ENCODE peak calls at places on chromosomes 3 and 15, in seven cellular contexts. K is kidney tubule cell, Q is psoas muscle, C is HTR-8/SVneo, E is fibroblast of pulmonary artery, T is substantia nigra, L is skeletal muscle cell. Z is an unnamed sample.

GRCh38 chr15:72534522-72534921 is 60.4 kb downstream of the ARIH1 start:
- DNase-seq in L (no peak), K (no peak), T (no peak), Q (no peak), E (no peak), C (no peak), Z (no peak)

GRCh38 chr3:123258811-123259420 is 57.2 kb downstream of the SEC22A start:
- DNase-seq in K (peak; percentile 53), L (peak; percentile 28), E (peak; percentile 84), Q (no peak), T (no peak), C (peak; percentile 41), Z (no peak)

GRCh38 chr15:78073026-78073425 is 4.5 kb downstream of the TBC1D2B start:
- DNase-seq in C (no peak), Q (no peak), L (no peak), K (no peak), E (no peak), T (no peak), Z (no peak)

GRCh38 chr3:126342991-126343661 is 14.1 kb downstream of the KLF15 start:
- DNase-seq in C (no peak), K (no peak), T (no peak), L (no peak), Q (peak; percentile 19), E (peak; percentile 11), Z (no peak)

GRCh38 chr3:155232605-155233004 is 60.9 kb downstream of the STRIT1 start:
- DNase-seq in L (peak; percentile 99), T (no peak), Q (peak; percentile 77), E (peak; percentile 95), K (peak; percentile 91), C (peak; percentile 57), Z (peak; percentile 56)

GRCh38 chr15:67105065-67105951 is 39.9 kb downstream of the SMAD3 start:
- DNase-seq in K (peak; percentile 99), Q (peak; percentile 69), L (peak; percentile 92), E (peak; percentile 98), T (no peak), C (peak; percentile 84), Z (no peak)

GRCh38 chr3:121165397-121165837 is 257.4 kb downstream of the STXBP5L start:
- DNase-seq in E (no peak), C (no peak), L (no peak), K (no peak), Q (no peak), T (no peak), Z (no peak)

GRCh38 chr3:120855665-120856437 is 52.2 kb upstream of the STXBP5L start:
- DNase-seq in Q (peak; percentile 15), L (peak; percentile 44), C (peak; percentile 27), T (peak; percentile 3), K (peak; percentile 39), E (peak; percentile 91), Z (no peak)

GRCh38 chr3:100871307-100871706 is 121.9 kb downstream of the ABI3BP start:
- DNase-seq in C (no peak), Q (no peak), E (no peak), K (no peak), T (no peak), L (no peak), Z (no peak)

GRCh38 chr3:184261270-184262165 is at the start of gene CAMK2N2:
- DNase-seq in K (peak; percentile 60), C (peak; percentile 90), T (peak; percentile 33), Q (peak; percentile 68), L (no peak), E (peak; percentile 69), Z (peak; percentile 75)

GRCh38 chr15:89632563-89633430 is 22.5 kb downstream of the KIF7 start:
- DNase-seq in L (no peak), T (no peak), K (no peak), C (no peak), E (no peak), Q (no peak), Z (no peak)

GRCh38 chr15:69692342-69692741 is 239.7 kb downstream of the RPLP1 start:
- DNase-seq in L (no peak), E (no peak), Q (no peak), K (no peak), C (no peak), T (no peak), Z (no peak)

GRCh38 chr3:152199069-152199838 is 69.5 kb upstream of the MBNL1 start:
- DNase-seq in K (no peak), T (no peak), L (no peak), E (no peak), Q (no peak), C (no peak), Z (no peak)

GRCh38 chr3:155504682-155505081 is 211.2 kb upstream of the STRIT1 start:
- DNase-seq in E (no peak), L (no peak), T (no peak), Q (no peak), C (no peak), K (no peak), Z (no peak)

GRCh38 chr15:85704021-85704420 is 90.7 kb downstream of the KLHL25 start:
- DNase-seq in C (no peak), T (no peak), Q (no peak), L (no peak), E (no peak), K (peak; percentile 17), Z (no peak)

GRCh38 chr3:187739125-187739560 is 6.1 kb downstream of the BCL6 start:
- DNase-seq in Q (peak; percentile 60), C (no peak), T (no peak), K (no peak), L (no peak), E (no peak), Z (no peak)

GRCh38 chr15:75030023-75030413 is 6.6 kb downstream of the PPCDC start:
- DNase-seq in L (no peak), C (no peak), E (peak; percentile 50), T (no peak), K (peak; percentile 32), Q (peak; percentile 35), Z (no peak)

GRCh38 chr3:189961525-189962161 is 159.1 kb downstream of the P3H2 start:
- DNase-seq in E (peak; percentile 90), T (peak; percentile 59), Q (peak; percentile 70), K (peak; percentile 84), C (peak; percentile 78), L (no peak), Z (peak; percentile 74)

GRCh38 chr3:11601446-11602241 is 42.1 kb downstream of the VGLL4 start:
- DNase-seq in E (peak; percentile 60), C (no peak), T (no peak), Q (peak; percentile 48), L (peak; percentile 49), K (no peak), Z (no peak)

GRCh38 chr3:40855871-40856270 is 331.1 kb downstream of the ZNF621 start:
- DNase-seq in T (no peak), K (no peak), C (no peak), Q (no peak), L (no peak), E (no peak), Z (no peak)

GRCh38 chr3:48820626-48821324 is 26.9 kb downstream of the PRKAR2A start:
- DNase-seq in C (no peak), E (peak; percentile 89), Q (no peak), L (peak; percentile 19), K (peak; percentile 65), T (no peak), Z (no peak)

GRCh38 chr3:46987485-46988401 is 8.3 kb downstream of the NBEAL2 start:
- DNase-seq in E (peak; percentile 32), T (no peak), C (peak; percentile 20), L (no peak), K (no peak), Q (peak; percentile 67), Z (peak; percentile 80)

GRCh38 chr15:41790756-41791546 is 16.7 kb downstream of the MAPKBP1 start:
- DNase-seq in T (no peak), C (peak; percentile 65), L (no peak), E (peak; percentile 78), K (peak; percentile 89), Q (no peak), Z (no peak)

GRCh38 chr3:28777806-28778475 is 429.3 kb upstream of the AZI2 start:
- DNase-seq in C (no peak), K (no peak), E (no peak), L (no peak), T (no peak), Q (no peak), Z (no peak)

GRCh38 chr15:46277994-46278885 is 643.4 kb downstream of the SQOR start:
- DNase-seq in C (no peak), Q (no peak), T (no peak), L (no peak), K (no peak), E (no peak), Z (no peak)

GRCh38 chr3:196422976-196423781 is 9.0 kb downstream of the UBXN7 start:
- DNase-seq in L (peak; percentile 55), Q (peak; percentile 86), T (peak; percentile 8), E (peak; percentile 11), K (peak; percentile 47), C (no peak), Z (no peak)

GRCh38 chr3:74267583-74268184 is 346.8 kb downstream of the CNTN3 start:
- DNase-seq in Q (no peak), E (peak; percentile 72), L (no peak), T (no peak), K (peak; percentile 63), C (no peak), Z (peak; percentile 60)

GRCh38 chr3:126288314-126288713 is 68.9 kb downstream of the KLF15 start:
- DNase-seq in E (no peak), C (no peak), T (no peak), L (no peak), Q (peak; percentile 55), K (no peak), Z (no peak)

GRCh38 chr15:75237316-75237982 is 20.7 kb upstream of the GOLGA6C start:
- DNase-seq in E (no peak), K (no peak), T (no peak), L (no peak), C (no peak), Q (peak; percentile 6), Z (no peak)

GRCh38 chr3:77348244-77348855 is 308.5 kb downstream of the ROBO2 start:
- DNase-seq in L (no peak), E (peak; percentile 20), K (peak; percentile 50), C (no peak), Q (no peak), T (no peak), Z (no peak)

GRCh38 chr3:27880969-27881892 is 159.1 kb upstream of the EOMES start:
- DNase-seq in E (no peak), Q (no peak), L (no peak), K (no peak), C (no peak), T (no peak), Z (no peak)

GRCh38 chr15:58545307-58546065 is 113.7 kb downstream of the LIPC start:
- DNase-seq in C (no peak), T (no peak), K (peak; percentile 43), Q (no peak), L (no peak), E (no peak), Z (no peak)

GRCh38 chr15:38564557-38565286 is at the start of gene RASGRP1:
- DNase-seq in C (peak; percentile 23), E (peak; percentile 36), T (peak; percentile 6), Q (peak; percentile 55), L (no peak), K (peak; percentile 75), Z (peak; percentile 64)

GRCh38 chr3:124579641-124580040 is 150.6 kb upstream of the UMPS start:
- DNase-seq in E (no peak), K (no peak), C (no peak), T (no peak), L (no peak), Q (no peak), Z (no peak)

GRCh38 chr3:131072845-131073244 is 46.2 kb downstream of the NEK11 start:
- DNase-seq in E (peak; percentile 92), T (no peak), K (no peak), L (no peak), C (no peak), Q (no peak), Z (no peak)